ENCODE peak calls at places on chromosomes 13 and 19, in nine cellular contexts. One of them, this sample, is unnamed.

GRCh38 chr19:4369109-4369887 is 25.9 kb downstream of the MPND start:
- DNase-seq in GM20000: peak
- DNase-seq in mucosa of descending colon: peak
- DNase-seq in heart right ventricle: no peak
- DNase-seq in neural progenitor cell: peak
- DNase-seq in T1000: no peak
- DNase-seq in H1: peak
- DNase-seq in activated B cell treated with CpG ODN at 0.5 μM for 24 hours: peak
- DNase-seq in iris pigment epithelial cell: peak
- DNase-seq in this sample: peak

GRCh38 chr13:92513672-92514071 is 712.9 kb upstream of the GPC6 start:
- DNase-seq in H1: no peak
- DNase-seq in T1000: no peak
- DNase-seq in GM20000: no peak
- DNase-seq in iris pigment epithelial cell: peak
- DNase-seq in neural progenitor cell: no peak
- DNase-seq in activated B cell treated with CpG ODN at 0.5 μM for 24 hours: no peak
- DNase-seq in mucosa of descending colon: no peak
- DNase-seq in heart right ventricle: no peak
- DNase-seq in this sample: no peak

GRCh38 chr13:46367622-46368327 is 19.3 kb downstream of the RUBCNL start:
- DNase-seq in T1000: no peak
- DNase-seq in GM20000: no peak
- DNase-seq in activated B cell treated with CpG ODN at 0.5 μM for 24 hours: no peak
- DNase-seq in iris pigment epithelial cell: peak
- DNase-seq in neural progenitor cell: no peak
- DNase-seq in H1: no peak
- DNase-seq in mucosa of descending colon: no peak
- DNase-seq in heart right ventricle: no peak
- DNase-seq in this sample: no peak

GRCh38 chr19:50204811-50205675 is 1.6 kb downstream of the MYH14 start:
- DNase-seq in heart right ventricle: peak
- DNase-seq in neural progenitor cell: peak
- DNase-seq in activated B cell treated with CpG ODN at 0.5 μM for 24 hours: no peak
- DNase-seq in iris pigment epithelial cell: no peak
- DNase-seq in mucosa of descending colon: peak
- DNase-seq in T1000: no peak
- DNase-seq in GM20000: peak
- DNase-seq in H1: peak
- DNase-seq in this sample: peak

GRCh38 chr19:38023245-38023644 is 116.2 kb downstream of the SIPA1L3 start:
- DNase-seq in neural progenitor cell: no peak
- DNase-seq in activated B cell treated with CpG ODN at 0.5 μM for 24 hours: no peak
- DNase-seq in H1: no peak
- DNase-seq in iris pigment epithelial cell: peak
- DNase-seq in GM20000: no peak
- DNase-seq in heart right ventricle: no peak
- DNase-seq in T1000: no peak
- DNase-seq in mucosa of descending colon: no peak
- DNase-seq in this sample: no peak

GRCh38 chr19:54137913-54138776 is 583 bp downstream of the CNOT3 start:
- DNase-seq in heart right ventricle: no peak
- DNase-seq in iris pigment epithelial cell: peak
- DNase-seq in mucosa of descending colon: no peak
- DNase-seq in H1: peak
- DNase-seq in GM20000: no peak
- DNase-seq in activated B cell treated with CpG ODN at 0.5 μM for 24 hours: no peak
- DNase-seq in neural progenitor cell: peak
- DNase-seq in T1000: no peak
- DNase-seq in this sample: no peak

GRCh38 chr13:34864650-34865049 is 77.4 kb upstream of the NBEA start:
- DNase-seq in GM20000: no peak
- DNase-seq in activated B cell treated with CpG ODN at 0.5 μM for 24 hours: no peak
- DNase-seq in heart right ventricle: no peak
- DNase-seq in H1: no peak
- DNase-seq in iris pigment epithelial cell: no peak
- DNase-seq in T1000: no peak
- DNase-seq in neural progenitor cell: no peak
- DNase-seq in mucosa of descending colon: no peak
- DNase-seq in this sample: no peak

GRCh38 chr13:91314888-91315287 is 32.6 kb upstream of the MIR17HG start:
- DNase-seq in GM20000: no peak
- DNase-seq in H1: no peak
- DNase-seq in heart right ventricle: no peak
- DNase-seq in mucosa of descending colon: no peak
- DNase-seq in iris pigment epithelial cell: no peak
- DNase-seq in activated B cell treated with CpG ODN at 0.5 μM for 24 hours: no peak
- DNase-seq in neural progenitor cell: no peak
- DNase-seq in T1000: no peak
- DNase-seq in this sample: no peak

GRCh38 chr19:40705362-40705651 is 11.4 kb downstream of the COQ8B start:
- DNase-seq in T1000: no peak
- DNase-seq in iris pigment epithelial cell: no peak
- DNase-seq in GM20000: no peak
- DNase-seq in mucosa of descending colon: no peak
- DNase-seq in H1: no peak
- DNase-seq in heart right ventricle: peak
- DNase-seq in neural progenitor cell: no peak
- DNase-seq in activated B cell treated with CpG ODN at 0.5 μM for 24 hours: no peak
- DNase-seq in this sample: no peak

GRCh38 chr13:39091586-39091985 is 53.3 kb downstream of the NHLRC3 start:
- DNase-seq in activated B cell treated with CpG ODN at 0.5 μM for 24 hours: no peak
- DNase-seq in GM20000: no peak
- DNase-seq in neural progenitor cell: no peak
- DNase-seq in heart right ventricle: no peak
- DNase-seq in mucosa of descending colon: no peak
- DNase-seq in H1: no peak
- DNase-seq in iris pigment epithelial cell: no peak
- DNase-seq in T1000: no peak
- DNase-seq in this sample: no peak

GRCh38 chr19:42563352-42564210 is 31.1 kb downstream of the CEACAM8 start:
- DNase-seq in GM20000: peak
- DNase-seq in H1: no peak
- DNase-seq in mucosa of descending colon: peak
- DNase-seq in neural progenitor cell: peak
- DNase-seq in activated B cell treated with CpG ODN at 0.5 μM for 24 hours: no peak
- DNase-seq in T1000: no peak
- DNase-seq in heart right ventricle: peak
- DNase-seq in iris pigment epithelial cell: peak
- DNase-seq in this sample: peak

GRCh38 chr19:30149300-30149699 is 207.3 kb downstream of the URI1 start:
- DNase-seq in heart right ventricle: no peak
- DNase-seq in neural progenitor cell: no peak
- DNase-seq in activated B cell treated with CpG ODN at 0.5 μM for 24 hours: no peak
- DNase-seq in H1: no peak
- DNase-seq in iris pigment epithelial cell: no peak
- DNase-seq in mucosa of descending colon: no peak
- DNase-seq in T1000: no peak
- DNase-seq in GM20000: no peak
- DNase-seq in this sample: no peak

GRCh38 chr19:5536337-5536894 is 31.3 kb downstream of the TINCR start:
- DNase-seq in iris pigment epithelial cell: peak
- DNase-seq in mucosa of descending colon: peak
- DNase-seq in neural progenitor cell: peak
- DNase-seq in GM20000: no peak
- DNase-seq in T1000: no peak
- DNase-seq in activated B cell treated with CpG ODN at 0.5 μM for 24 hours: no peak
- DNase-seq in H1: peak
- DNase-seq in heart right ventricle: peak
- DNase-seq in this sample: peak

GRCh38 chr13:39051157-39051556 is 12.9 kb downstream of the NHLRC3 start:
- DNase-seq in iris pigment epithelial cell: peak
- DNase-seq in neural progenitor cell: peak
- DNase-seq in activated B cell treated with CpG ODN at 0.5 μM for 24 hours: no peak
- DNase-seq in GM20000: peak
- DNase-seq in heart right ventricle: no peak
- DNase-seq in H1: no peak
- DNase-seq in T1000: no peak
- DNase-seq in mucosa of descending colon: no peak
- DNase-seq in this sample: no peak

GRCh38 chr19:39967561-39967960 is 3.4 kb upstream of the PSMC4 start:
- DNase-seq in T1000: no peak
- DNase-seq in GM20000: no peak
- DNase-seq in H1: no peak
- DNase-seq in neural progenitor cell: no peak
- DNase-seq in activated B cell treated with CpG ODN at 0.5 μM for 24 hours: no peak
- DNase-seq in heart right ventricle: no peak
- DNase-seq in mucosa of descending colon: no peak
- DNase-seq in iris pigment epithelial cell: no peak
- DNase-seq in this sample: no peak

GRCh38 chr19:33175886-33176669 is 18.1 kb upstream of the LRP3 start:
- DNase-seq in T1000: no peak
- DNase-seq in neural progenitor cell: peak
- DNase-seq in activated B cell treated with CpG ODN at 0.5 μM for 24 hours: no peak
- DNase-seq in GM20000: peak
- DNase-seq in heart right ventricle: no peak
- DNase-seq in H1: peak
- DNase-seq in mucosa of descending colon: no peak
- DNase-seq in iris pigment epithelial cell: peak
- DNase-seq in this sample: no peak

GRCh38 chr19:46850228-46851203 is at the start of gene AP2S1:
- DNase-seq in iris pigment epithelial cell: peak
- DNase-seq in T1000: peak
- DNase-seq in activated B cell treated with CpG ODN at 0.5 μM for 24 hours: peak
- DNase-seq in heart right ventricle: peak
- DNase-seq in H1: peak
- DNase-seq in mucosa of descending colon: peak
- DNase-seq in GM20000: peak
- DNase-seq in neural progenitor cell: peak
- DNase-seq in this sample: peak

GRCh38 chr13:26541678-26542553 is 15.6 kb upstream of the WASF3 start:
- DNase-seq in neural progenitor cell: no peak
- DNase-seq in GM20000: no peak
- DNase-seq in activated B cell treated with CpG ODN at 0.5 μM for 24 hours: no peak
- DNase-seq in H1: no peak
- DNase-seq in heart right ventricle: no peak
- DNase-seq in mucosa of descending colon: peak
- DNase-seq in iris pigment epithelial cell: no peak
- DNase-seq in T1000: no peak
- DNase-seq in this sample: no peak

GRCh38 chr13:110042253-110042652 is 255.9 kb upstream of the IRS2 start:
- DNase-seq in iris pigment epithelial cell: no peak
- DNase-seq in GM20000: no peak
- DNase-seq in T1000: no peak
- DNase-seq in neural progenitor cell: no peak
- DNase-seq in H1: no peak
- DNase-seq in mucosa of descending colon: no peak
- DNase-seq in activated B cell treated with CpG ODN at 0.5 μM for 24 hours: no peak
- DNase-seq in heart right ventricle: no peak
- DNase-seq in this sample: no peak

GRCh38 chr13:98977568-98978270 is at the start of gene DOCK9:
- DNase-seq in H1: peak
- DNase-seq in activated B cell treated with CpG ODN at 0.5 μM for 24 hours: no peak
- DNase-seq in mucosa of descending colon: peak
- DNase-seq in neural progenitor cell: peak
- DNase-seq in T1000: no peak
- DNase-seq in heart right ventricle: peak
- DNase-seq in iris pigment epithelial cell: peak
- DNase-seq in GM20000: no peak
- DNase-seq in this sample: peak

GRCh38 chr13:74966814-74967213 is 515.2 kb downstream of the TBC1D4 start:
- DNase-seq in T1000: no peak
- DNase-seq in iris pigment epithelial cell: no peak
- DNase-seq in neural progenitor cell: peak
- DNase-seq in GM20000: no peak
- DNase-seq in H1: no peak
- DNase-seq in heart right ventricle: no peak
- DNase-seq in mucosa of descending colon: no peak
- DNase-seq in activated B cell treated with CpG ODN at 0.5 μM for 24 hours: no peak
- DNase-seq in this sample: no peak

GRCh38 chr19:11338569-11339253 is 746 bp downstream of the RAB3D start:
- DNase-seq in mucosa of descending colon: no peak
- DNase-seq in GM20000: no peak
- DNase-seq in activated B cell treated with CpG ODN at 0.5 μM for 24 hours: no peak
- DNase-seq in iris pigment epithelial cell: no peak
- DNase-seq in T1000: no peak
- DNase-seq in H1: no peak
- DNase-seq in heart right ventricle: no peak
- DNase-seq in neural progenitor cell: no peak
- DNase-seq in this sample: no peak

GRCh38 chr13:30752201-30752797 is 17.0 kb downstream of the ALOX5AP start:
- DNase-seq in H1: no peak
- DNase-seq in activated B cell treated with CpG ODN at 0.5 μM for 24 hours: no peak
- DNase-seq in GM20000: no peak
- DNase-seq in heart right ventricle: peak
- DNase-seq in T1000: no peak
- DNase-seq in neural progenitor cell: no peak
- DNase-seq in iris pigment epithelial cell: peak
- DNase-seq in mucosa of descending colon: no peak
- DNase-seq in this sample: no peak

GRCh38 chr19:47663435-47663910 is 49.7 kb upstream of the EHD2 start:
- DNase-seq in H1: no peak
- DNase-seq in iris pigment epithelial cell: peak
- DNase-seq in GM20000: no peak
- DNase-seq in mucosa of descending colon: no peak
- DNase-seq in neural progenitor cell: no peak
- DNase-seq in T1000: no peak
- DNase-seq in activated B cell treated with CpG ODN at 0.5 μM for 24 hours: no peak
- DNase-seq in heart right ventricle: no peak
- DNase-seq in this sample: no peak

GRCh38 chr19:44212865-44213346 is 574 bp downstream of the ZNF227 start:
- DNase-seq in neural progenitor cell: peak
- DNase-seq in iris pigment epithelial cell: peak
- DNase-seq in mucosa of descending colon: no peak
- DNase-seq in GM20000: no peak
- DNase-seq in activated B cell treated with CpG ODN at 0.5 μM for 24 hours: no peak
- DNase-seq in T1000: no peak
- DNase-seq in H1: no peak
- DNase-seq in heart right ventricle: no peak
- DNase-seq in this sample: no peak

GRCh38 chr13:104385409-104385808 is 1319.2 kb upstream of the SLC10A2 start:
- DNase-seq in iris pigment epithelial cell: peak
- DNase-seq in H1: no peak
- DNase-seq in heart right ventricle: no peak
- DNase-seq in activated B cell treated with CpG ODN at 0.5 μM for 24 hours: no peak
- DNase-seq in neural progenitor cell: no peak
- DNase-seq in T1000: no peak
- DNase-seq in GM20000: no peak
- DNase-seq in mucosa of descending colon: no peak
- DNase-seq in this sample: no peak

GRCh38 chr19:4059931-4060620 is 6.6 kb downstream of the ZBTB7A start:
- DNase-seq in iris pigment epithelial cell: no peak
- DNase-seq in GM20000: no peak
- DNase-seq in T1000: no peak
- DNase-seq in mucosa of descending colon: peak
- DNase-seq in heart right ventricle: peak
- DNase-seq in activated B cell treated with CpG ODN at 0.5 μM for 24 hours: no peak
- DNase-seq in H1: no peak
- DNase-seq in neural progenitor cell: no peak
- DNase-seq in this sample: no peak

GRCh38 chr13:38685974-38686571 is 804 bp upstream of the FREM2 start:
- DNase-seq in activated B cell treated with CpG ODN at 0.5 μM for 24 hours: no peak
- DNase-seq in T1000: no peak
- DNase-seq in neural progenitor cell: peak
- DNase-seq in iris pigment epithelial cell: no peak
- DNase-seq in mucosa of descending colon: peak
- DNase-seq in heart right ventricle: no peak
- DNase-seq in H1: no peak
- DNase-seq in GM20000: no peak
- DNase-seq in this sample: peak

GRCh38 chr19:53103141-53103902 is at the start of gene ZNF160:
- DNase-seq in H1: peak
- DNase-seq in activated B cell treated with CpG ODN at 0.5 μM for 24 hours: peak
- DNase-seq in GM20000: peak
- DNase-seq in heart right ventricle: peak
- DNase-seq in mucosa of descending colon: peak
- DNase-seq in neural progenitor cell: peak
- DNase-seq in T1000: peak
- DNase-seq in iris pigment epithelial cell: peak
- DNase-seq in this sample: peak

GRCh38 chr19:41882568-41883462 is at the start of gene ARHGEF1:
- DNase-seq in mucosa of descending colon: peak
- DNase-seq in neural progenitor cell: peak
- DNase-seq in iris pigment epithelial cell: no peak
- DNase-seq in activated B cell treated with CpG ODN at 0.5 μM for 24 hours: peak
- DNase-seq in heart right ventricle: peak
- DNase-seq in T1000: no peak
- DNase-seq in H1: peak
- DNase-seq in GM20000: peak
- DNase-seq in this sample: no peak

This sample was measured in ELF-1.